ENCODE peak calls at places on chromosomes 7 and 10, in seven cellular contexts. S, E, R, Q, F, B and I are unnamed samples.

GRCh38 chr7:68309806-68310205 is 1288.5 kb upstream of the AUTS2 start:
- DNase-seq in B (no peak), E (no peak), Q (no peak), R (no peak), F (no peak), S (no peak), I (no peak)

GRCh38 chr7:148334959-148335577 is 255.5 kb upstream of the C7orf33 start:
- DNase-seq in R (no peak), F (no peak), Q (no peak), S (no peak), E (no peak), B (no peak), I (peak; percentile 7)

GRCh38 chr10:3820255-3820654 is 35.2 kb upstream of the KLF6 start:
- DNase-seq in E (no peak), Q (no peak), S (no peak), B (no peak), F (no peak), R (no peak), I (no peak)

GRCh38 chr10:110361800-110362456 is 57.2 kb upstream of the SMNDC1 start:
- DNase-seq in Q (no peak), E (no peak), F (no peak), R (no peak), S (no peak), B (no peak), I (no peak)

GRCh38 chr7:156527458-156527890 is 113.1 kb upstream of the RNF32 start:
- DNase-seq in Q (no peak), F (no peak), E (peak; percentile 62), R (no peak), S (no peak), B (no peak), I (no peak)

GRCh38 chr10:5360318-5360915 is 4.3 kb upstream of the UCN3 start:
- DNase-seq in F (no peak), B (no peak), S (no peak), E (no peak), Q (no peak), R (no peak), I (peak; percentile 52)

GRCh38 chr10:17562572-17562971 is 54.6 kb downstream of the HACD1 start:
- DNase-seq in S (no peak), E (no peak), F (no peak), R (no peak), B (no peak), Q (no peak), I (peak; percentile 54)

GRCh38 chr10:99394761-99395386 is 35.5 kb downstream of the GOT1 start:
- DNase-seq in R (no peak), F (no peak), S (no peak), B (no peak), Q (no peak), E (no peak), I (no peak)

GRCh38 chr7:151398446-151399304 is 11.2 kb downstream of the WDR86 start:
- DNase-seq in R (no peak), E (no peak), F (no peak), B (no peak), S (peak; percentile 39), Q (no peak), I (no peak)

DNA sequence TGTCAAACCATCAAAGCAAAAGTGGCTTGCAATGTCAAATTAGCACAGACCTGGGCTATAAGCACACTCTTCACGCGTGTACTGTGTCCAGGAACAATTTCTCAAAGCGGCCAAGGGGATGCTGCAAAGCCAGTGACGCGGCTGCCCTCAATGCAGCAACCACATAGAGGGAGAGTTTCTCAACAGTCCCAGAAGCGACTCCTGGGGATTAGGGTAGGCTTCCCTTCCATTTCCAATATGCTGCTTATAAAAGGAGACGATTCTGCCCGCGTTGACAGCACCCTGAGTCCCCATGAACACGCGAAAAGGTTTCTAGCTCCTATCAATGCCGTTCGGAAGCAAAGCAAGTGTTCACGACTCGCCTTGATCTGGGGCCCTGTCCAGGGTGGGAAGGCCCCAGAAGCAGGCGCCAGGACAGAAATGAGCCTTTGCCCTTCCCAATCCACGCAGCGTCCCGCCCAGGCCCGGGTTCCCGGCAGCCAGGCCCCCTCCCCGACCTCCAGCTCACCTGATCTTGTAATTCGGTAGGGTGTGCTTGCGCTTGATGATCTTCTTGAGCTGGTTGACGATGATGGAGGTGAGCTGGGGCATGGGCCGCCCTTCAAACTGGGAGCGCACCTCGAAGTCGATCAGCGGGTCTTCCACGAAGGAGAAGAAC is 1.3 kb downstream of the PDZD8 start:
- DNase-seq in E (no peak), S (peak; percentile 47), B (no peak), F (no peak), Q (no peak), R (no peak), I (no peak)
- TF ChIP-seq JUND in E (no peak), S (no peak), B (no peak), F (no peak), Q (no peak), R (no peak), I (no peak)

DNA sequence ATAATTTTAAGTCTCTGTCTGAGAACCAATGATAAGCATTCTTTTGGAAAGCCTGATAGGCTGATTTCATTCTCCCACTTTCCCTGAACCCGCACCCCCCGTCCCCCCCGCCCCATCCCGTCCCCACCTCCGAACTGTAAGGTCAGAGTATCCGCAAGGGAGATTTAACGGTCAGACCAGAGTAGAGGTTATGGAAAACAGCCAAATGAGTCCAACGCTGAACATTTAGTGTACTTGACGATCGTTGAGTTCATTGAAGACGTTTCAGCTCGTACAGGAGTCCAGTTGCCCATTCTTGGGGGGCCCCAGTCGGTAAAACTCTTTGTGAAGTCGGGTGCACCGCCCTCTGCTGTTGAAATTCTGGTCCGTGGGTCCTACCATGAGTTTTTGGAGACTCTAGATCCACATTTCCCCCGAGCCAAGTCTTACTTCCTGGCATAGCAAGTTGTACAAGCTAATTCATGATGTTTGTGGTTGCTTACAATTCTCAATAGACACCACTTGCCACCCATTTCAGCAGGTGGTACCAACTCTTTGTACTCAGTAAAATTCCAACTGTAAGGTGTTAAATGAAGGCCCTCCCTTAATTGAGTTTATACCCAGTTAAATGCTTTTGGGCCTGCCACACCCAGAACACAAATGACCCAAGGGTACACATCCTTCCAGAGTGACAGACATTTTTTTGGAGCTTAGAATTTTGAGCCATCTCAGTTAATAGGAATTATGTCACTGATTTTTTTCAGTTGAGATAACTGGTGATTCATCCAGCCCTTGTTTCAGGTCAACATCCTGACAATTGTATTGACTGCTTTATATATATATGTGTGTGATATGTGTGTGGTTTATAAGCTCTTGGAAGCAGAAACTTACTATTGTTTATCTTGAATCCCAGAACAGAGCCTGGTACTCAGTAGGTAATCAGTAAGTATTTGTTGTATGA is 1.2 kb downstream of the MARCHF5 start:
- DNase-seq in R (peak; percentile 32), Q (no peak), B (peak; percentile 37), F (peak; percentile 49), E (peak; percentile 28), S (peak; percentile 59), I (peak; percentile 61)
- TF ChIP-seq JUND in R (no peak), Q (no peak), B (no peak), F (no peak), E (no peak), S (peak; percentile 31), I (no peak)

GRCh38 chr10:75466886-75467285 is 35.5 kb downstream of the LRMDA start:
- DNase-seq in B (no peak), Q (no peak), E (no peak), F (no peak), S (no peak), R (no peak), I (no peak)

GRCh38 chr10:75466016-75466415 is 34.6 kb downstream of the LRMDA start:
- DNase-seq in B (no peak), F (no peak), S (no peak), Q (no peak), E (no peak), R (no peak), I (no peak)

GRCh38 chr10:75470901-75471300 is 39.5 kb downstream of the LRMDA start:
- DNase-seq in R (no peak), E (no peak), F (no peak), Q (no peak), S (no peak), B (no peak), I (no peak)

GRCh38 chr10:75468612-75469011 is 37.2 kb downstream of the LRMDA start:
- DNase-seq in R (no peak), B (no peak), E (no peak), S (no peak), Q (no peak), F (no peak), I (no peak)

GRCh38 chr10:75469018-75469616 is 37.7 kb downstream of the LRMDA start:
- DNase-seq in Q (no peak), B (no peak), E (peak; percentile 6), F (no peak), R (no peak), S (no peak), I (no peak)
- TF ChIP-seq JUND in Q (no peak), B (no peak), E (no peak), F (no peak), R (peak; percentile 51), S (peak; percentile 78), I (no peak)

DNA sequence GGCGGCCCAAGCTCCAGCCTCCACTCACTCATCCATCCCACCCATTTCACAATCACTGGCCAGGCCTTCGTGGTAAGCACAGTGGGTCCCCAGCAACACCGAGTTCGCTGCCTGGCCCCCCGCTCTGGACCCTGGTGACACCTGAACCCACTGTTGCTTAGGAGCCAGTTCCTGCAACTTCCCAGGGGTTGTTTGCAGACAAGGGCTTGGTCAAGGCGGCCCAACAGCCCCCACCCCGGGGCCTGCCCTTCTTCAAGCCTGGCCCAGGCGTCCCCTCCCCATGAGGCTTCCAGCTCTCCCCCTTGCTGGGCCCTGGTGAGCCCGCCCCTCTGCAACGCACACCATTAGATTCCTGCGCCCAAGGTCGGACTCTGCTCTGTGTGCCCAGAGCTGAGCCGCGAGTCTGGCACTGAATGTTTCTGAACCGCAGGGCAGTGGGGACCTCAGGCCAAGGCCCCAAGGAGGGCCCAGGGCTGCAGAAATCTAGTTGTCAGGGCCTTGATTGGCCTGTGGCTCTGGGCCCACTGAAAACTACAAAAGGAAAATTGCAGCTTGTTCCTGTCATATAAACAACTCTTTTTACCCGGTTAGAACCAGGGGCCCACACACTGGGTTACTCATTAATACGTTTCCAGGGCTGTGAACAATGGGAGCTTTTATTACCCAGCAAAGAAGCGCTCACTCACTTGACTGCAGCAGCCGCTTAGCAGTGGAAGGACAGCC is 2.1 kb upstream of the COX19 start:
- DNase-seq in Q (no peak), S (no peak), E (peak; percentile 98), R (no peak), F (no peak), B (peak; percentile 56), I (no peak)
- TF ChIP-seq JUND in Q (no peak), S (no peak), E (no peak), R (no peak), F (no peak), B (no peak), I (no peak)

DNA sequence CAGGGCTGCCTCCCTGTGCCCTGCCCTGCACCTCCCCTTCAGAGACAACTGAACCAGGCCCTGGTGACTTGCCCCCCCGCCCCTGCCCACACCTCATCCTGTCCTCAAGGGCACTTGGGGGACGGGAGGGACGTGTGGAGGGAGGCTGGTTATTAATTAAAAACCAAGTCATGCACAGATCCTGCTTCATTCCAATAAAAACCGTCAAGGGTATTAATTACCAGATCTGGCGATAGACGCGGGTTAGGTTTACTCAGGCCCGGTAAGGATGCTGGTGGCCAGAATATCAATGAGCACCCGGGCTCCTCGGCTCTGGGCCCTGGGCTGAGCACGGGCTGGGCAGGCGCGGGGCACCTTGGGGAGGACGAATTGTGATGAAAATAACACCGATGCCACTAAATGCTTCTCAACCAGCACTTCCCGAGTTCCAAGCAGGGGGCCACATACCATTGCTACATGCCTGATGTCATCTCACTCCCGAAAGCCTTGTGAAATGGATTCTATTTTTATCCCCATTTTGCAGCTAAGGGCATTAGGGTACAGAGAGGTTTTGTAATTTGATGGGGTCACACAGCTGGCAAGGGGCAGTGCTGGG is 24.5 kb upstream of the GTF2IRD1 start:
- DNase-seq in S (peak; percentile 36), B (no peak), R (no peak), E (no peak), Q (no peak), F (no peak), I (no peak)
- TF ChIP-seq JUND in S (no peak), B (no peak), R (no peak), E (no peak), Q (no peak), F (no peak), I (no peak)